ENCODE peak calls at places on chromosomes 1 and 21, in eight cellular contexts. A, G, U, E, W, V, N and I are unnamed samples. For H3K4me1, the result is how much of the 10 kb centered on the place peaks cover.

GRCh38 chr1:206923009-206923960 is 1.5 kb upstream of the FCMR start:
- DNase-seq in A (no peak), G (no peak), U (no peak), E (no peak), W (no peak), V (no peak), N (no peak), I (no peak)

GRCh38 chr1:2817784-2818564 is 16.5 kb upstream of the TTC34 start:
- DNase-seq in A (no peak), G (no peak), U (no peak), E (no peak), W (no peak), V (no peak), N (no peak), I (no peak)

GRCh38 chr1:41741244-41741643 is 177.5 kb downstream of the HIVEP3 start:
- DNase-seq in A (no peak), G (no peak), U (no peak), E (no peak), W (no peak), V (no peak), N (no peak), I (no peak)

GRCh38 chr1:168794057-168794456 is 65.1 kb upstream of the DPT start:
- DNase-seq in A (no peak), G (no peak), U (no peak), E (no peak), W (no peak), V (no peak), N (no peak), I (no peak)

GRCh38 chr1:172642970-172643369 is 15.9 kb upstream of the FASLG start:
- DNase-seq in A (no peak), G (no peak), U (no peak), E (peak), W (no peak), V (no peak), N (no peak), I (no peak)

GRCh38 chr1:43557744-43558245 is 27.1 kb downstream of the PTPRF start:
- DNase-seq in A (no peak), G (no peak), U (no peak), E (no peak), W (no peak), V (peak), N (no peak), I (no peak)

GRCh38 chr21:34889287-34889536 is 159.9 kb downstream of the RUNX1 start:
- DNase-seq in A (no peak), G (peak), U (peak), E (peak), W (no peak), V (peak), N (no peak), I (peak)

GRCh38 chr1:109307363-109308021 is 681 bp upstream of the MYBPHL start:
- DNase-seq in A (no peak), G (peak), U (no peak), E (no peak), W (peak), V (no peak), N (no peak), I (no peak)

GRCh38 chr1:87150143-87150542 is 178.5 kb upstream of the LMO4 start:
- DNase-seq in A (no peak), G (no peak), U (no peak), E (no peak), W (no peak), V (no peak), N (no peak), I (no peak)

GRCh38 chr21:38097789-38098188 is 159.0 kb upstream of the KCNJ15 start:
- DNase-seq in A (no peak), G (no peak), U (no peak), E (no peak), W (no peak), V (no peak), N (no peak), I (no peak)

GRCh38 chr1:3563125-3563524 is 48.2 kb downstream of the MEGF6 start:
- DNase-seq in A (no peak), G (no peak), U (no peak), E (no peak), W (no peak), V (no peak), N (no peak), I (no peak)

GRCh38 chr1:205229916-205230700 is 2.4 kb downstream of the TMCC2 start:
- DNase-seq in A (no peak), G (no peak), U (no peak), E (no peak), W (no peak), V (peak), N (no peak), I (no peak)

GRCh38 chr1:18012686-18013085 is 94.9 kb upstream of the IGSF21 start:
- DNase-seq in A (no peak), G (no peak), U (no peak), E (no peak), W (peak), V (no peak), N (no peak), I (no peak)

GRCh38 chr1:210340311-210340710 is 11.6 kb downstream of the HHAT start:
- DNase-seq in A (no peak), G (no peak), U (no peak), E (no peak), W (no peak), V (no peak), N (no peak), I (no peak)

GRCh38 chr21:41529769-41530168 is 21.8 kb upstream of the TMPRSS2 start:
- DNase-seq in A (no peak), G (no peak), U (no peak), E (no peak), W (no peak), V (no peak), N (no peak), I (no peak)

GRCh38 chr1:108049083-108049819 is 84.3 kb upstream of the VAV3 start:
- DNase-seq in A (no peak), G (peak), U (peak), E (no peak), W (peak), V (peak), N (no peak), I (no peak)

GRCh38 chr1:180907313-180908055 is 5.2 kb upstream of the KIAA1614 start:
- DNase-seq in A (no peak), G (no peak), U (no peak), E (no peak), W (no peak), V (no peak), N (no peak), I (no peak)

GRCh38 chr1:54180666-54181360 is 19.0 kb downstream of the CYB5RL start:
- DNase-seq in A (no peak), G (no peak), U (no peak), E (no peak), W (peak), V (no peak), N (no peak), I (no peak)

GRCh38 chr1:209456878-209457277 is 126.6 kb upstream of the CAMK1G start:
- DNase-seq in A (no peak), G (no peak), U (no peak), E (no peak), W (no peak), V (peak), N (no peak), I (no peak)

GRCh38 chr1:95636897-95637296 is 402.9 kb downstream of the RWDD3 start:
- DNase-seq in A (no peak), G (no peak), U (no peak), E (no peak), W (no peak), V (no peak), N (no peak), I (no peak)

GRCh38 chr1:29489471-29489870 is 253.1 kb downstream of the PTPRU start:
- DNase-seq in A (no peak), G (no peak), U (no peak), E (no peak), W (no peak), V (no peak), N (no peak), I (no peak)

GRCh38 chr1:209875510-209875909 is 47.7 kb downstream of the UTP25 start:
- DNase-seq in A (no peak), G (no peak), U (no peak), E (no peak), W (peak), V (peak), N (no peak), I (no peak)

GRCh38 chr21:31273278-31273677 is 70.8 kb downstream of the TIAM1 start:
- DNase-seq in A (no peak), G (no peak), U (no peak), E (no peak), W (no peak), V (no peak), N (no peak), I (no peak)

GRCh38 chr1:11350265-11350664 is 77.3 kb downstream of the UBIAD1 start:
- DNase-seq in A (no peak), G (no peak), U (no peak), E (no peak), W (no peak), V (no peak), N (no peak), I (no peak)

GRCh38 chr1:12622506-12622905 is 4.5 kb upstream of the DHRS3 start:
- DNase-seq in A (no peak), G (no peak), U (no peak), E (peak), W (no peak), V (no peak), N (no peak), I (no peak)

GRCh38 chr1:82838066-82838465 is 1037.3 kb downstream of the ADGRL2 start:
- DNase-seq in A (no peak), G (no peak), U (no peak), E (no peak), W (peak), V (peak), N (no peak), I (no peak)

GRCh38 chr1:173410794-173411236 is 66.3 kb upstream of the PRDX6 start:
- DNase-seq in A (no peak), G (no peak), U (no peak), E (no peak), W (no peak), V (no peak), N (no peak), I (no peak)

GRCh38 chr1:82931051-82931450 is 1067.9 kb downstream of the TTLL7 start:
- DNase-seq in A (no peak), G (no peak), U (no peak), E (no peak), W (no peak), V (peak), N (no peak), I (no peak)

GRCh38 chr1:38138498-38139233 is 92.1 kb upstream of the POU3F1 start:
- DNase-seq in A (peak), G (peak), U (peak), E (peak), W (peak), V (peak), N (peak), I (peak)

GRCh38 chr1:65260851-65261473 is 48.4 kb upstream of the DNAJC6 start:
- DNase-seq in A (no peak), G (no peak), U (no peak), E (no peak), W (no peak), V (peak), N (peak), I (no peak)

DNA sequence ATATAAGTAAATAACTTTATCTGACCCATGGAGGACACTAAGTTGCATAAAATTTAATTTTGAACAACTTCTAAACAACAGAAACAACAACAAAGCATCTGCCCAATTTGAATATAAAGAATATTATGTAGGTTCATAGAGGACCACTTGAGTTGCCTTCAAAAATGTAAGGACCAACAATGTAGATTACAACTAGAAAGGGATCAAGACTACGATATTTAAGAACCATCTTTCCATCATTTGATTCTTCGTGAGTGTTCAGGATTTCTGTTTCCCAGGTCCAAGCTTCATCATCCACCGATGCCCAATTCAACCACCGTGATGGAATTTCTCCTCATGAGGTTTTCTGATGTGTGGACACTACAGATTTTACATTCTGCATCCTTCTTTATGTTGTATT is at the start of gene OR14C36:
- DNase-seq in A (no peak), G (no peak), U (no peak), E (no peak), W (no peak), V (no peak), N (no peak), I (no peak)
- H3K4me1 ChIP-seq in A (under half), G (under half), U (under half), E (under half), W (under half), V (under half), N (under half), I (under half)

GRCh38 chr1:155499263-155499662 is 63.3 kb downstream of the ASH1L start:
- DNase-seq in A (no peak), G (no peak), U (no peak), E (no peak), W (no peak), V (peak), N (no peak), I (no peak)
- H3K27ac ChIP-seq in A (no peak), G (no peak), U (no peak), E (no peak), W (no peak), V (peak), N (no peak), I (no peak)

GRCh38 chr1:89565521-89565920 is 40.9 kb downstream of the LRRC8B start:
- DNase-seq in A (no peak), G (no peak), U (no peak), E (no peak), W (no peak), V (no peak), N (no peak), I (no peak)
- H3K4me3 ChIP-seq in A (no peak), G (no peak), U (no peak), E (no peak), W (no peak), V (no peak), N (no peak), I (no peak)

GRCh38 chr1:21902378-21903012 is 34.6 kb downstream of the HSPG2 start:
- DNase-seq in A (no peak), G (no peak), U (no peak), E (no peak), W (peak), V (peak), N (no peak), I (no peak)
- H3K4me1 ChIP-seq in A (half or more), G (half or more), U (under half), E (under half), W (under half), V (half or more), N (under half), I (under half)